ENCODE peak calls at places on chromosomes 13 and 19, in seven cellular contexts. H, K, B, J, X, I and M are unnamed samples.

GRCh38 chr19:27746691-27747380 is 1466.1 kb downstream of the UQCRFS1 start:
- DNase-seq in H (peak; percentile 19), B (peak; percentile 4), I (no peak), X (peak; percentile 37), J (peak; percentile 64), K (no peak), M (peak; percentile 7)

GRCh38 chr19:1868971-1869370 is 5.6 kb upstream of the KLF16 start:
- DNase-seq in K (no peak), H (no peak), B (no peak), I (no peak), X (no peak), J (no peak), M (no peak)

GRCh38 chr13:100175078-100175802 is 86.3 kb downstream of the PCCA start:
- DNase-seq in B (no peak), X (no peak), I (no peak), K (no peak), H (no peak), J (no peak), M (no peak)

GRCh38 chr13:57073983-57074382 is 66.7 kb upstream of the PRR20A start:
- DNase-seq in J (no peak), X (no peak), K (no peak), H (no peak), I (no peak), B (no peak), M (no peak)

GRCh38 chr13:71218960-71219359 is 648.0 kb downstream of the DACH1 start:
- DNase-seq in K (no peak), I (no peak), B (no peak), X (no peak), H (no peak), J (no peak), M (peak; percentile 6)

GRCh38 chr13:90360785-90361184 is 986.7 kb upstream of the MIR17HG start:
- DNase-seq in K (no peak), H (no peak), I (no peak), B (no peak), J (no peak), X (no peak), M (no peak)

GRCh38 chr13:91158015-91158390 is 189.5 kb upstream of the MIR17HG start:
- DNase-seq in H (no peak), X (no peak), B (no peak), K (no peak), I (no peak), J (no peak), M (no peak)

GRCh38 chr13:20964904-20965303 is 62.4 kb upstream of the XPO4 start:
- DNase-seq in X (no peak), I (no peak), J (no peak), K (no peak), B (no peak), H (no peak), M (no peak)

GRCh38 chr19:55179570-55180484 is at the start of gene SYT5:
- DNase-seq in I (no peak), X (peak; percentile 85), H (no peak), B (peak; percentile 79), K (peak; percentile 66), J (peak; percentile 36), M (peak; percentile 89)

GRCh38 chr13:108961542-108962125 is 332.2 kb downstream of the MYO16 start:
- DNase-seq in X (peak; percentile 23), I (peak; percentile 85), J (no peak), B (peak; percentile 18), H (no peak), K (no peak), M (peak; percentile 49)

GRCh38 chr19:42154471-42155323 is 22.5 kb upstream of the POU2F2 start:
- DNase-seq in I (no peak), H (no peak), J (no peak), B (no peak), K (no peak), X (no peak), M (peak; percentile 62)

GRCh38 chr13:26946675-26947342 is 186.2 kb upstream of the GPR12 start:
- DNase-seq in K (no peak), B (peak; percentile 43), H (no peak), X (peak; percentile 62), J (no peak), I (peak; percentile 85), M (peak; percentile 63)

GRCh38 chr19:1213391-1214286 is 8.1 kb downstream of the STK11 start:
- DNase-seq in B (no peak), K (no peak), H (peak; percentile 72), J (peak; percentile 81), I (no peak), X (peak; percentile 59), M (peak; percentile 77)

GRCh38 chr13:23724196-23724970 is 154.2 kb downstream of the TNFRSF19 start:
- DNase-seq in I (peak; percentile 10), B (no peak), K (no peak), X (peak; percentile 34), J (no peak), H (no peak), M (no peak)

GRCh38 chr13:97212540-97213146 is 9.5 kb upstream of the MBNL2 start:
- DNase-seq in B (no peak), K (no peak), X (peak; percentile 37), H (no peak), I (no peak), J (no peak), M (no peak)

GRCh38 chr13:100721885-100722512 is 47.4 kb upstream of the TMTC4 start:
- DNase-seq in X (peak; percentile 56), J (no peak), H (peak; percentile 35), K (peak; percentile 33), B (peak; percentile 44), I (peak; percentile 66), M (peak; percentile 61)

GRCh38 chr13:52377898-52378297 is 28.1 kb downstream of the THSD1 start:
- DNase-seq in K (no peak), J (no peak), X (no peak), H (no peak), B (no peak), I (no peak), M (no peak)

GRCh38 chr19:58229255-58229639 is 533 bp downstream of the ZNF544 start:
- DNase-seq in I (no peak), B (peak; percentile 17), J (peak; percentile 41), K (no peak), H (no peak), X (peak; percentile 50), M (no peak)

GRCh38 chr19:6060600-6061391 is 49.5 kb downstream of the RFX2 start:
- DNase-seq in B (no peak), I (no peak), H (no peak), X (no peak), J (no peak), K (no peak), M (no peak)

GRCh38 chr13:109629737-109630136 is 156.6 kb downstream of the IRS2 start:
- DNase-seq in J (no peak), I (no peak), X (no peak), H (no peak), K (no peak), B (no peak), M (no peak)

GRCh38 chr13:89746554-89746953 is 1600.9 kb upstream of the MIR17HG start:
- DNase-seq in B (no peak), X (no peak), K (no peak), I (no peak), H (no peak), J (no peak), M (no peak)

GRCh38 chr13:51818771-51819511 is 15.0 kb upstream of the DHRS12 start:
- DNase-seq in K (no peak), B (no peak), X (no peak), I (no peak), H (peak; percentile 37), J (no peak), M (peak; percentile 40)

GRCh38 chr13:97018029-97018819 is 23.9 kb upstream of the OXGR1 start:
- DNase-seq in K (no peak), H (no peak), J (no peak), B (peak; percentile 37), X (peak; percentile 35), I (peak; percentile 51), M (peak; percentile 46)

GRCh38 chr19:35208121-35208520 is 20.4 kb downstream of the FAM187B start:
- DNase-seq in H (no peak), B (no peak), J (no peak), X (no peak), I (no peak), K (no peak), M (no peak)

GRCh38 chr19:10655457-10656312 is 1.5 kb downstream of the ILF3 start:
- DNase-seq in J (no peak), B (no peak), X (peak; percentile 21), K (no peak), I (peak; percentile 21), H (no peak), M (no peak)

GRCh38 chr13:21234537-21234936 is 58.1 kb downstream of the MRPL57 start:
- DNase-seq in B (no peak), H (no peak), I (no peak), K (no peak), X (no peak), J (peak; percentile 36), M (no peak)

GRCh38 chr19:7455600-7456296 is 33.1 kb downstream of the PEX11G start:
- DNase-seq in J (no peak), K (no peak), H (no peak), I (no peak), B (no peak), X (no peak), M (no peak)

GRCh38 chr13:28026508-28026907 is 38.0 kb upstream of the URAD start:
- DNase-seq in B (no peak), K (no peak), X (no peak), J (no peak), H (no peak), I (no peak), M (no peak)

GRCh38 chr19:32471811-32472210 is 66.2 kb downstream of the DPY19L3 start:
- DNase-seq in B (no peak), K (no peak), J (no peak), X (no peak), I (no peak), H (no peak), M (no peak)

GRCh38 chr13:78780708-78781107 is 121.8 kb upstream of the OBI1 start:
- DNase-seq in H (no peak), I (no peak), J (no peak), X (no peak), B (no peak), K (no peak), M (no peak)

GRCh38 chr19:34838248-34838647 is 65.2 kb upstream of the ZNF599 start:
- DNase-seq in J (no peak), I (no peak), X (peak; percentile 27), H (no peak), K (no peak), B (no peak), M (no peak)

GRCh38 chr13:30520571-30520970 is 54.8 kb upstream of the HMGB1 start:
- DNase-seq in J (no peak), X (peak; percentile 56), H (no peak), I (no peak), B (no peak), K (no peak), M (no peak)

GRCh38 chr19:7685546-7686445 is 5.2 kb downstream of the TRAPPC5 start:
- DNase-seq in B (no peak), H (no peak), I (no peak), K (no peak), X (no peak), J (no peak), M (no peak)

GRCh38 chr13:98221234-98221633 is 44.2 kb upstream of the RNF113B start:
- DNase-seq in H (no peak), K (no peak), J (no peak), X (no peak), B (no peak), I (no peak), M (no peak)

GRCh38 chr19:9934132-9934950 is 2.0 kb downstream of the OLFM2 start:
- DNase-seq in J (peak; percentile 54), H (peak; percentile 62), I (no peak), B (peak; percentile 91), K (peak; percentile 82), X (peak; percentile 89), M (peak; percentile 91)